ENCODE peak calls at places on chromosomes 11 and 22, in nine cellular contexts. K is sigmoid colon; O is AG10803; D is colonic mucosa; E is IMR-90; X is lower leg skin; F is gastrocnemius medialis; B is fibroblast of villous mesenchyme; N is Jurkat, Clone E6-1. W is an unnamed sample.

GRCh38 chr11:8676458-8676857 is 6.0 kb downstream of the TRIM66 start:
- DNase-seq in K (no peak), O (no peak), D (no peak), E (no peak), X (no peak), F (no peak), B (no peak), N (no peak), W (no peak)

GRCh38 chr11:111561801-111562325 is 21.3 kb downstream of the LAYN start:
- DNase-seq in K (no peak), O (peak), D (no peak), E (peak), X (no peak), F (no peak), B (peak), N (no peak), W (no peak)

GRCh38 chr11:57480409-57481137 is 20.2 kb downstream of the RTN4RL2 start:
- DNase-seq in K (no peak), O (no peak), D (peak), E (peak), X (peak), F (peak), B (peak), N (peak), W (peak)

GRCh38 chr22:16699336-16699735 is 106.7 kb upstream of the CCT8L2 start:
- DNase-seq in K (no peak), O (no peak), D (no peak), E (no peak), X (no peak), F (no peak), B (no peak), N (peak), W (no peak)

GRCh38 chr11:64879226-64879900 is 942 bp upstream of the EHD1 start:
- DNase-seq in K (no peak), O (no peak), D (peak), E (no peak), X (peak), F (no peak), B (no peak), N (no peak), W (no peak)

GRCh38 chr11:35073691-35074382 is 65.1 kb upstream of the CD44 start:
- DNase-seq in K (no peak), O (peak), D (no peak), E (peak), X (no peak), F (no peak), B (no peak), N (no peak), W (no peak)

GRCh38 chr11:11786771-11787170 is 55.0 kb upstream of the USP47 start:
- DNase-seq in K (no peak), O (peak), D (no peak), E (peak), X (no peak), F (no peak), B (peak), N (peak), W (no peak)

GRCh38 chr11:8584096-8584495 is 9.9 kb downstream of the STK33 start:
- DNase-seq in K (no peak), O (no peak), D (no peak), E (peak), X (no peak), F (no peak), B (no peak), N (no peak), W (no peak)

GRCh38 chr22:20953668-20954500 is 13.2 kb upstream of the AIFM3 start:
- DNase-seq in K (peak), O (peak), D (no peak), E (peak), X (no peak), F (peak), B (peak), N (no peak), W (peak)

GRCh38 chr11:13105237-13105844 is 96.2 kb downstream of the RASSF10 start:
- DNase-seq in K (no peak), O (no peak), D (peak), E (no peak), X (no peak), F (no peak), B (no peak), N (peak), W (peak)

GRCh38 chr11:94731921-94732601 is 36.1 kb upstream of the AMOTL1 start:
- DNase-seq in K (peak), O (peak), D (no peak), E (peak), X (no peak), F (peak), B (peak), N (no peak), W (no peak)

GRCh38 chr11:134207538-134208239 is 16.1 kb downstream of the NCAPD3 start:
- DNase-seq in K (no peak), O (peak), D (peak), E (no peak), X (no peak), F (no peak), B (peak), N (peak), W (peak)

GRCh38 chr11:76558473-76558872 is 112.1 kb downstream of the LRRC32 start:
- DNase-seq in K (no peak), O (no peak), D (no peak), E (no peak), X (no peak), F (no peak), B (no peak), N (no peak), W (no peak)

GRCh38 chr22:45554040-45554406 is 51.3 kb downstream of the FBLN1 start:
- DNase-seq in K (no peak), O (no peak), D (no peak), E (no peak), X (no peak), F (no peak), B (no peak), N (no peak), W (peak)

GRCh38 chr11:61071208-61071681 is 31.0 kb upstream of the CD5 start:
- DNase-seq in K (peak), O (no peak), D (no peak), E (no peak), X (no peak), F (no peak), B (no peak), N (peak), W (no peak)

GRCh38 chr11:10537587-10537986 is 3.4 kb downstream of the RNF141 start:
- DNase-seq in K (no peak), O (no peak), D (no peak), E (no peak), X (no peak), F (no peak), B (no peak), N (no peak), W (no peak)

GRCh38 chr11:877565-877964 is 33.0 kb downstream of the CHID1 start:
- DNase-seq in K (no peak), O (no peak), D (no peak), E (no peak), X (no peak), F (no peak), B (no peak), N (no peak), W (no peak)

GRCh38 chr11:95695181-95695580 is 94.4 kb downstream of the FAM76B start:
- DNase-seq in K (no peak), O (no peak), D (no peak), E (no peak), X (no peak), F (no peak), B (no peak), N (no peak), W (no peak)

GRCh38 chr11:117610045-117610444 is 187.0 kb downstream of the DSCAML1 start:
- DNase-seq in K (no peak), O (no peak), D (no peak), E (peak), X (no peak), F (no peak), B (no peak), N (no peak), W (no peak)

GRCh38 chr11:5696210-5696609 is 6.6 kb downstream of the TRIM22 start:
- DNase-seq in K (no peak), O (peak), D (no peak), E (peak), X (no peak), F (no peak), B (peak), N (no peak), W (no peak)

GRCh38 chr11:28581286-28582242 is 473.4 kb downstream of the METTL15 start:
- DNase-seq in K (no peak), O (peak), D (no peak), E (peak), X (no peak), F (no peak), B (peak), N (no peak), W (no peak)

GRCh38 chr11:63240098-63240497 is 3.3 kb downstream of the SLC22A25 start:
- DNase-seq in K (no peak), O (no peak), D (no peak), E (no peak), X (no peak), F (no peak), B (no peak), N (no peak), W (no peak)

GRCh38 chr11:128831781-128832497 is 35.2 kb downstream of the KCNJ1 start:
- DNase-seq in K (no peak), O (no peak), D (no peak), E (no peak), X (no peak), F (no peak), B (no peak), N (peak), W (no peak)

GRCh38 chr22:29879738-29880137 is 3.2 kb upstream of the MTMR3 start:
- DNase-seq in K (no peak), O (no peak), D (no peak), E (no peak), X (no peak), F (no peak), B (no peak), N (no peak), W (no peak)

GRCh38 chr11:76801205-76801604 is 18.0 kb downstream of the TSKU start:
- DNase-seq in K (no peak), O (no peak), D (no peak), E (no peak), X (peak), F (no peak), B (no peak), N (no peak), W (no peak)

GRCh38 chr11:16843307-16843706 is 104.9 kb downstream of the C11orf58 start:
- DNase-seq in K (no peak), O (no peak), D (peak), E (no peak), X (no peak), F (no peak), B (no peak), N (no peak), W (peak)

GRCh38 chr11:124071622-124071948 is 30.5 kb upstream of the OR10G7 start:
- DNase-seq in K (no peak), O (no peak), D (no peak), E (no peak), X (no peak), F (no peak), B (no peak), N (no peak), W (no peak)

GRCh38 chr11:124072147-124072546 is 31.0 kb upstream of the OR10G7 start:
- DNase-seq in K (no peak), O (no peak), D (no peak), E (no peak), X (no peak), F (no peak), B (no peak), N (no peak), W (no peak)

GRCh38 chr11:124068711-124069110 is 27.6 kb upstream of the OR10G7 start:
- DNase-seq in K (no peak), O (no peak), D (no peak), E (no peak), X (no peak), F (no peak), B (no peak), N (no peak), W (no peak)

GRCh38 chr11:124070906-124071621 is 29.9 kb upstream of the OR10G7 start:
- DNase-seq in K (peak), O (peak), D (peak), E (peak), X (peak), F (peak), B (peak), N (peak), W (peak)

DNA sequence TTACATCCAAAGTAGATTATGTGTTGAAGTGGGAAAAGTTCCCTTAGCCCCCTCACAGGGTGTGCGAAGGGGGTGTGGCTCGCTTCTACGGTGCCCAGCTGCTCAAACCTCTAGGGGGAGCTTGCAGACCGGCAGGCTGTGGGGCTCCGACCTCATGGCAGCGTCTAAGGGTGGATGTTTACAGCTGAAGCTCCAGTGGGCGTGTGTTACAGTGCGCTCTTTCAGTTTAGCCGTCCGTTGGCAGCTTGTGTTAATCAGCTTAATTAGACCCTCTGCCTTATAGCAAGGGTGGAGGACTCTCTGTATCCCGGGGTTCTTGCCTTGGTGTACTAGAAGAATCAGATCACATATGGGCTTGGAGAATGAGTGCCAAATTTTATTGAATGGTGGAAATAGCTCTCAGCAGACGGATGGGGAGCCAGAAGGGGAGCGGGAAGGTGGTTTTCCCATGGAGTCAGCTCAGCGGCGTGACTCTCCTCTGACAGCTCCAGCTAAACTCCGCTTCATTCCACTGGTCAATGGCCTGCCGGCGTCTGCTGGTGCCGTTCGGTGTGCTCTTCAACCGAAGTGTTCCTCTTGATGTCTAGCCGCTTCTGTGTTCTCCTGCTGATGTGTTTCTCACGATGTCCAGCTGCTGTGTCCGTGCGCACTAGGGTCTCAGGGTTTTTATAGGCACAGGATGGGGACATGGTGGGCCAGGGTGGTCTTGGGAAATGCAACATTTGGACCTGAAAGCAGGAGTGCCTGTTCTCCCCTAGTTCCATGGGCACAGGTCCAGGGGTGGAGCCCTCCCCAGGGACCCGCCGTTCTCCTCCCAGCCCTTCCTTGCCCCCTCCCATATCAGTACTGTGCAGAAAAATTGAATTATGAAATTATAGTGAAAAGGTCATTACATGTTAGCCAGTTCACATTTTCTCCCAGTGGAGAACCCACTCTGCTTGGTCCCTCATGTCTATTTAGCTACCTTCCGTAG is 28.6 kb upstream of the OR10G7 start:
- DNase-seq in K (no peak), O (peak), D (peak), E (peak), X (no peak), F (no peak), B (peak), N (peak), W (peak)
- H3K4me3 ChIP-seq in K (no peak), O (peak), D (no peak), E (peak), X (no peak), F (no peak), B (peak), N (peak), W (no peak)

GRCh38 chr11:82906236-82906635 is 4.7 kb downstream of the DDIAS start:
- DNase-seq in K (no peak), O (peak), D (no peak), E (peak), X (no peak), F (no peak), B (peak), N (no peak), W (no peak)
- H3K4me3 ChIP-seq in K (no peak), O (no peak), D (no peak), E (no peak), X (no peak), F (no peak), B (no peak), N (no peak), W (no peak)

DNA sequence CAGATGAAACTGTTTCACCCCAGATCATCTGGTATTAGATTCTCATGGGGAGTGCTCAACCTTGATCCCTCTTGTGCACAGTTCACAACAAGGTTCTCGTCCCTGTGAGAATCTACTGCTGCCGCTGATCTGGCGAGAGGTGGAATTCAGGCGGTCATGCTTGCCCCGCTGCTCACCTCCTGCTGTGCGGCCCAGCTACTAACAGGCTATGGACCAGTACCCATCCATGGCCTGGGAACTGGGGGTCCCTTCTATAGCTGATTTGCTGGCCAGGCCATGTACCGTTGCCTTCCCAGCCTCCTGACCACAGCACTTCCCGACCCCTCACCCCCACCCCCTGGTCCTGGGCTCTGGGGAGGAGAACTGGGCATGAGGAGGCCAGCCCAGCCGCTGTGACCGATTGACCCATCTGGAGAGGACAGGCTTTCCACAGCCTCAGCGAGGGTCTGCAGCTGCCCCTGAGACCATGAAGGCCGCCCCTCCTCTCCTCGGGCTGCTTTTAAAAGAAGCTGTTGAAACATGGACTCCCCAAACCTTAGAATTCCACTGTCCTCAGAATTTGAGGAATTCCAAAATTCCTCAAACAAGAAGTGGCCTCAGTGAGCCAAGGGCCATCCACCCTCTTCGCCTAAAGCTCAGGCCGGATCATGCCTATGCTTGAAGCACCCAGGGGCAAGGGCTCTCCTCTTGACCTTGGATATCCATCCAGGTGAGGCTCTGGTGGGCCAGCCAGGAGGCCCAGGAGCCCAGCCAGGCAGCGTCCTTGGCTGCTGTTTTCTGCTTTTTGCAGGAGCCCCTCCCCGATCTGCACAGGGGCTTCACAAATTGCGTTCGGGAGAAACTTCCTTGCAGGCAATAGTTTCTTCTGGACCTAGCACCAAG is 2.4 kb downstream of the PHLDA2 start:
- DNase-seq in K (no peak), O (no peak), D (no peak), E (no peak), X (no peak), F (no peak), B (no peak), N (no peak), W (no peak)
- H3K4me3 ChIP-seq in K (no peak), O (no peak), D (no peak), E (no peak), X (no peak), F (no peak), B (no peak), N (no peak), W (no peak)

GRCh38 chr22:22618448-22618847 is 26.0 kb upstream of the GGTLC2 start:
- DNase-seq in K (no peak), O (no peak), D (no peak), E (no peak), X (no peak), F (no peak), B (no peak), N (no peak), W (no peak)

GRCh38 chr22:22609271-22609670 is 35.1 kb upstream of the GGTLC2 start:
- DNase-seq in K (no peak), O (no peak), D (no peak), E (peak), X (no peak), F (no peak), B (no peak), N (no peak), W (no peak)

GRCh38 chr22:22614065-22614464 is 30.3 kb upstream of the GGTLC2 start:
- DNase-seq in K (no peak), O (no peak), D (no peak), E (no peak), X (no peak), F (no peak), B (no peak), N (no peak), W (no peak)

GRCh38 chr22:22616636-22617035 is 27.8 kb upstream of the GGTLC2 start:
- DNase-seq in K (no peak), O (no peak), D (no peak), E (no peak), X (no peak), F (no peak), B (no peak), N (no peak), W (no peak)

GRCh38 chr22:22612516-22612915 is 31.9 kb upstream of the GGTLC2 start:
- DNase-seq in K (no peak), O (no peak), D (no peak), E (no peak), X (no peak), F (no peak), B (no peak), N (no peak), W (no peak)
- H3K4me3 ChIP-seq in K (no peak), O (no peak), D (no peak), E (no peak), X (no peak), F (no peak), B (no peak), N (no peak), W (no peak)

DNA sequence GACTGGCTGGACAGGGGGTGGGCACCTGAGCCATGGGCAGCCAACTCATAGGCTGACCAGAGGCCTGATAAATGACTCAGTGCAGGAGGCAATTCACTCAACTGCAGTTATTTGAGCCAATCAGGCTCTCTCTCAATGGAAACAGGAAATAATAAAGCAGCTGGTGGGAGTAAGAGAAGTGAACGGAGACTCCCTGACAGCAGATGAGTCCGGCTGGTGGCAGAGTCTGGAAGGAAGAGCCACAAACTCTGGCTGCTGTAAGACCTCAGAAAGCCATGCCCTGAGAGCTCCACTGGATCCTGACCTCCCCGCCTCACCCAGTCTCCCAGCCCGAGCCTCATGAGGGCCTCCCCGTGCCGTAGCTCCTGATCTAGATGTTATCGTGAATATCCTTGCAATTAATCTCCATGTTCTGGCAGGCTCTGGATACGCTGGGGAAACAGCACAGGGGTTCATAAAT is 69.8 kb downstream of the TRIM29 start:
- DNase-seq in K (no peak), O (peak), D (no peak), E (peak), X (peak), F (no peak), B (peak), N (no peak), W (no peak)
- H3K4me3 ChIP-seq in K (no peak), O (no peak), D (no peak), E (no peak), X (no peak), F (no peak), B (no peak), N (no peak), W (no peak)

GRCh38 chr22:39905686-39906085 is 4.8 kb downstream of the GRAP2 start:
- DNase-seq in K (no peak), O (no peak), D (no peak), E (no peak), X (no peak), F (no peak), B (no peak), N (no peak), W (no peak)
- H3K4me3 ChIP-seq in K (no peak), O (no peak), D (no peak), E (no peak), X (no peak), F (no peak), B (no peak), N (no peak), W (no peak)

GRCh38 chr22:37325024-37325395 is 42.7 kb downstream of the CYTH4 start:
- DNase-seq in K (no peak), O (no peak), D (no peak), E (no peak), X (no peak), F (no peak), B (no peak), N (no peak), W (no peak)
- H3K4me3 ChIP-seq in K (no peak), O (no peak), D (peak), E (no peak), X (no peak), F (no peak), B (peak), N (no peak), W (no peak)

GRCh38 chr22:35835267-35835997 is 117.8 kb downstream of the APOL5 start:
- DNase-seq in K (no peak), O (peak), D (no peak), E (peak), X (no peak), F (no peak), B (peak), N (no peak), W (no peak)
- H3K4me3 ChIP-seq in K (peak), O (peak), D (no peak), E (peak), X (no peak), F (peak), B (peak), N (no peak), W (no peak)

W was measured in body of pancreas.